ENCODE peak calls at places on chromosomes 13 and 19, in seven cellular contexts. One of them, this sample, is unnamed.

GRCh38 chr13:95896302-95896701 is 156.9 kb downstream of the UGGT2 start:
- DNase-seq in tibial artery: no peak
- DNase-seq in psoas muscle: no peak
- DNase-seq in fibroblast of lung: peak
- DNase-seq in body of pancreas: no peak
- DNase-seq in BE2C: no peak
- DNase-seq in breast epithelium: no peak
- DNase-seq in this sample: no peak

GRCh38 chr13:98571955-98572662 is 4.8 kb downstream of the STK24 start:
- DNase-seq in fibroblast of lung: peak
- DNase-seq in breast epithelium: no peak
- DNase-seq in tibial artery: no peak
- DNase-seq in BE2C: peak
- DNase-seq in body of pancreas: no peak
- DNase-seq in psoas muscle: peak
- DNase-seq in this sample: peak

GRCh38 chr19:16016226-16017137 is 59.8 kb upstream of the TPM4 start:
- DNase-seq in body of pancreas: no peak
- DNase-seq in fibroblast of lung: no peak
- DNase-seq in psoas muscle: no peak
- DNase-seq in breast epithelium: no peak
- DNase-seq in tibial artery: peak
- DNase-seq in BE2C: no peak
- DNase-seq in this sample: no peak

GRCh38 chr13:26568132-26568815 is 10.8 kb downstream of the WASF3 start:
- DNase-seq in psoas muscle: no peak
- DNase-seq in body of pancreas: no peak
- DNase-seq in BE2C: no peak
- DNase-seq in fibroblast of lung: no peak
- DNase-seq in breast epithelium: no peak
- DNase-seq in tibial artery: no peak
- DNase-seq in this sample: no peak

GRCh38 chr19:35696835-35697234 is 7.5 kb upstream of the ZBTB32 start:
- DNase-seq in BE2C: no peak
- DNase-seq in body of pancreas: no peak
- DNase-seq in tibial artery: no peak
- DNase-seq in fibroblast of lung: no peak
- DNase-seq in breast epithelium: no peak
- DNase-seq in psoas muscle: no peak
- DNase-seq in this sample: no peak

GRCh38 chr19:55088021-55088451 is 12.4 kb downstream of the EPS8L1 start:
- DNase-seq in BE2C: no peak
- DNase-seq in body of pancreas: no peak
- DNase-seq in tibial artery: no peak
- DNase-seq in fibroblast of lung: no peak
- DNase-seq in psoas muscle: no peak
- DNase-seq in breast epithelium: no peak
- DNase-seq in this sample: peak

GRCh38 chr13:111365149-111366005 is 44.9 kb downstream of the TEX29 start:
- DNase-seq in breast epithelium: no peak
- DNase-seq in body of pancreas: no peak
- DNase-seq in psoas muscle: no peak
- DNase-seq in BE2C: no peak
- DNase-seq in fibroblast of lung: no peak
- DNase-seq in tibial artery: no peak
- DNase-seq in this sample: no peak

GRCh38 chr13:45178349-45179142 is 22.3 kb downstream of the KCTD4 start:
- DNase-seq in fibroblast of lung: peak
- DNase-seq in psoas muscle: no peak
- DNase-seq in BE2C: no peak
- DNase-seq in breast epithelium: no peak
- DNase-seq in body of pancreas: no peak
- DNase-seq in tibial artery: no peak
- DNase-seq in this sample: peak

GRCh38 chr13:74758188-74758587 is 624.0 kb upstream of the KLF12 start:
- DNase-seq in tibial artery: no peak
- DNase-seq in BE2C: no peak
- DNase-seq in psoas muscle: no peak
- DNase-seq in fibroblast of lung: no peak
- DNase-seq in body of pancreas: no peak
- DNase-seq in breast epithelium: no peak
- DNase-seq in this sample: no peak

GRCh38 chr13:68808456-68808855 is 1299.2 kb upstream of the ATXN8OS start:
- DNase-seq in body of pancreas: no peak
- DNase-seq in breast epithelium: no peak
- DNase-seq in fibroblast of lung: no peak
- DNase-seq in BE2C: no peak
- DNase-seq in psoas muscle: no peak
- DNase-seq in tibial artery: no peak
- DNase-seq in this sample: no peak

GRCh38 chr19:36060430-36060829 is 5.7 kb downstream of the WDR62 start:
- DNase-seq in tibial artery: no peak
- DNase-seq in BE2C: peak
- DNase-seq in fibroblast of lung: peak
- DNase-seq in psoas muscle: peak
- DNase-seq in body of pancreas: peak
- DNase-seq in breast epithelium: no peak
- DNase-seq in this sample: peak

GRCh38 chr19:56987184-56987583 is 132.6 kb upstream of the USP29 start:
- DNase-seq in fibroblast of lung: no peak
- DNase-seq in BE2C: no peak
- DNase-seq in tibial artery: no peak
- DNase-seq in breast epithelium: no peak
- DNase-seq in psoas muscle: no peak
- DNase-seq in body of pancreas: no peak
- DNase-seq in this sample: no peak

GRCh38 chr19:53991224-53992113 is at the start of gene CACNG6:
- DNase-seq in fibroblast of lung: no peak
- DNase-seq in body of pancreas: peak
- DNase-seq in psoas muscle: peak
- DNase-seq in BE2C: no peak
- DNase-seq in tibial artery: no peak
- DNase-seq in breast epithelium: no peak
- DNase-seq in this sample: no peak

GRCh38 chr19:8243146-8243545 is 34.0 kb downstream of the CERS4 start:
- DNase-seq in psoas muscle: no peak
- DNase-seq in BE2C: no peak
- DNase-seq in breast epithelium: no peak
- DNase-seq in tibial artery: no peak
- DNase-seq in body of pancreas: no peak
- DNase-seq in fibroblast of lung: no peak
- DNase-seq in this sample: no peak

GRCh38 chr19:42040031-42040430 is 30.0 kb downstream of the GRIK5 start:
- DNase-seq in body of pancreas: no peak
- DNase-seq in psoas muscle: no peak
- DNase-seq in BE2C: no peak
- DNase-seq in fibroblast of lung: no peak
- DNase-seq in tibial artery: no peak
- DNase-seq in breast epithelium: no peak
- DNase-seq in this sample: no peak

GRCh38 chr13:113837554-113838355 is 26.1 kb downstream of the GAS6 start:
- DNase-seq in psoas muscle: peak
- DNase-seq in breast epithelium: peak
- DNase-seq in body of pancreas: peak
- DNase-seq in BE2C: peak
- DNase-seq in fibroblast of lung: peak
- DNase-seq in tibial artery: peak
- DNase-seq in this sample: peak

GRCh38 chr13:66565261-66565660 is 664.9 kb downstream of the PCDH9 start:
- DNase-seq in BE2C: no peak
- DNase-seq in breast epithelium: no peak
- DNase-seq in body of pancreas: no peak
- DNase-seq in psoas muscle: no peak
- DNase-seq in fibroblast of lung: no peak
- DNase-seq in tibial artery: no peak
- DNase-seq in this sample: no peak

GRCh38 chr13:21137696-21138095 is 38.7 kb downstream of the SKA3 start:
- DNase-seq in breast epithelium: no peak
- DNase-seq in body of pancreas: no peak
- DNase-seq in psoas muscle: no peak
- DNase-seq in BE2C: no peak
- DNase-seq in fibroblast of lung: peak
- DNase-seq in tibial artery: no peak
- DNase-seq in this sample: no peak

GRCh38 chr19:34808566-34808965 is 35.6 kb upstream of the ZNF599 start:
- DNase-seq in breast epithelium: no peak
- DNase-seq in BE2C: no peak
- DNase-seq in tibial artery: no peak
- DNase-seq in body of pancreas: no peak
- DNase-seq in fibroblast of lung: peak
- DNase-seq in psoas muscle: no peak
- DNase-seq in this sample: no peak

GRCh38 chr13:21240586-21240985 is 64.1 kb downstream of the MRPL57 start:
- DNase-seq in tibial artery: no peak
- DNase-seq in fibroblast of lung: no peak
- DNase-seq in BE2C: no peak
- DNase-seq in breast epithelium: no peak
- DNase-seq in body of pancreas: no peak
- DNase-seq in psoas muscle: no peak
- DNase-seq in this sample: no peak

GRCh38 chr19:45251452-45252354 is 632 bp downstream of the MARK4 start:
- DNase-seq in psoas muscle: peak
- DNase-seq in fibroblast of lung: peak
- DNase-seq in body of pancreas: peak
- DNase-seq in tibial artery: no peak
- DNase-seq in BE2C: no peak
- DNase-seq in breast epithelium: no peak
- DNase-seq in this sample: peak

DNA sequence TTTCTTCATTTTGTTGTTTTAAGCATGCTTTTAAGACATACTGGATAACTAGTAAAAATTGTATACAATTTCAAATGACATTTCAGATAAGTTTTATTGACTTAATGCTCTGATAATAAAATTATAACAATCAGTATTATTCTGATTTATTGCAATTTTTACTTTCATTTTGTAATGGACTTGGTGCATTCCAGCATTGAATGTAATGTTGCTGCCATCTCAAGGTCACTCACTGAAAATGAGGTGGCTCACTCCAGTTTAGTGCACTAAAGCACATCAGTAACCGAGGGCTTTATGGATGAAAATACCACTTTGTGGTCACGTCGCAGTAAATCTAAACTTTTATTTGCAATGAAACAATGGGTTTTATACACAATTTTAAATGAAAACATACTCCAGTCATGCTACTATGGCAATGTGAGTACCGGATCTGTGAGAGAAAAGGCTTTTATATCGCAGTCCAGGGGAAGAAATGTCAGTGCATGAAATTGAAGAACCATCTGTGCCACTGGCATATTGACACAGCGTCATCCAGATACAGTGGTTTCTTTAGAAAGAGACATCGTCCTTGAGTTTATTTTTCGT is 20.7 kb upstream of the ZNF507 start:
- DNase-seq in body of pancreas: no peak
- DNase-seq in breast epithelium: no peak
- DNase-seq in BE2C: no peak
- DNase-seq in psoas muscle: no peak
- DNase-seq in fibroblast of lung: peak
- DNase-seq in tibial artery: no peak
- DNase-seq in this sample: no peak
- TF ChIP-seq CTCF in body of pancreas: no peak
- TF ChIP-seq CTCF in breast epithelium: no peak
- TF ChIP-seq CTCF in BE2C: no peak
- TF ChIP-seq CTCF in psoas muscle: no peak
- TF ChIP-seq CTCF in fibroblast of lung: peak
- TF ChIP-seq CTCF in tibial artery: no peak
- TF ChIP-seq CTCF in this sample: peak

GRCh38 chr19:17488593-17489391 is 18.5 kb downstream of the SLC27A1 start:
- DNase-seq in body of pancreas: peak
- DNase-seq in tibial artery: peak
- DNase-seq in breast epithelium: peak
- DNase-seq in psoas muscle: no peak
- DNase-seq in fibroblast of lung: peak
- DNase-seq in BE2C: peak
- DNase-seq in this sample: peak
- TF ChIP-seq CTCF in body of pancreas: peak
- TF ChIP-seq CTCF in tibial artery: no peak
- TF ChIP-seq CTCF in breast epithelium: no peak
- TF ChIP-seq CTCF in psoas muscle: peak
- TF ChIP-seq CTCF in fibroblast of lung: no peak
- TF ChIP-seq CTCF in BE2C: no peak
- TF ChIP-seq CTCF in this sample: no peak

GRCh38 chr19:17829855-17830566 is 8.7 kb upstream of the INSL3 start:
- DNase-seq in BE2C: peak
- DNase-seq in psoas muscle: no peak
- DNase-seq in breast epithelium: no peak
- DNase-seq in fibroblast of lung: peak
- DNase-seq in tibial artery: no peak
- DNase-seq in body of pancreas: peak
- DNase-seq in this sample: no peak
- TF ChIP-seq CTCF in BE2C: peak
- TF ChIP-seq CTCF in psoas muscle: no peak
- TF ChIP-seq CTCF in breast epithelium: no peak
- TF ChIP-seq CTCF in fibroblast of lung: no peak
- TF ChIP-seq CTCF in tibial artery: no peak
- TF ChIP-seq CTCF in body of pancreas: no peak
- TF ChIP-seq CTCF in this sample: no peak

DNA sequence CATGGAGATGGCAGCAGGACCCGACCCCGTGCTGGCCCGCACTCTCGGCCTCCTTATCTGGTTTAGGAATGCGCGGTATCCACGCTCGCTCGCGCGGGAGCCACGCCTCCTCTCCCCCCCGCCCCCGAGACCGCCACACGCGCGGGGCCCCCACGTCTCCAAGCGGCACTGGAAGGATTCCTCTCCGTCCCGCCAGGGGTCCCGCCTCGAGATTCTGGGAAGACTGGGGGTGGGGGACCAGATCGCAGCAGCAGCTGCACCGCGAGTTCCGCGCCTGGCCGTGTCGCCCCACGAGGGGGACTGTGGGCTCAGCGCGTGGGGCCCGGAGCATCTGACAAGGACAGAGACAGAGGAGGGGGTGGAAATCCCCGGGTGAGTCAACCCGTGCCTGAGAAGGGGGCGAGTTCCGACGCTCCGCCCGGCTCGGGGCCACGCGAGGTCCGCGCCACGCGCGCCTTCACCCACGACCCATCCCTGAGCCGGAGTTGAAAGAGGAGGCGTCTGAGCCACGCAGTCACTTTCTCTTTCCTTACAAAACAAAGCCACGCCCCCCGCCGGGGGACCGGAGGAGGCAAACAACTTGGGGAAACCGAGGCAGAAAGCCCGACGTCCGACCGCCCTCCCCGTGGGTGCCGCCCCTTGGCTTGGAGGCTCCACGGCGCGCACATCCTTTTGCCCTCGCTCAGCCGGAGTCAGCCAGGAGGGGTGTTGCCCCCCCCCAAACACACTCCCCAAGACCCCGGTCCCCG is 802 bp downstream of the S1PR2 start:
- DNase-seq in BE2C: peak
- DNase-seq in tibial artery: peak
- DNase-seq in psoas muscle: peak
- DNase-seq in body of pancreas: peak
- DNase-seq in fibroblast of lung: peak
- DNase-seq in breast epithelium: peak
- DNase-seq in this sample: peak
- TF ChIP-seq CTCF in BE2C: no peak
- TF ChIP-seq CTCF in tibial artery: no peak
- TF ChIP-seq CTCF in psoas muscle: no peak
- TF ChIP-seq CTCF in body of pancreas: no peak
- TF ChIP-seq CTCF in fibroblast of lung: peak
- TF ChIP-seq CTCF in breast epithelium: no peak
- TF ChIP-seq CTCF in this sample: peak